ENCODE peak calls at places on chromosomes 4 and X, in nine cellular contexts. One of them, this sample, is unnamed.

GRCh38 chr4:131054489-131055019 is 1958.6 kb downstream of the C4orf33 start:
- DNase-seq in epithelial cell of esophagus: peak; percentile 40
- DNase-seq in gastrocnemius medialis: no peak
- DNase-seq in CD8-positive, alpha-beta T cell: no peak
- DNase-seq in upper lobe of right lung: no peak
- DNase-seq in heart left ventricle: no peak
- DNase-seq in tibial nerve: no peak
- DNase-seq in Panc1: no peak
- DNase-seq in GM12865: peak; percentile 3
- DNase-seq in this sample: no peak

GRCh38 chr4:143281507-143282169 is 55.0 kb upstream of the GAB1 start:
- DNase-seq in epithelial cell of esophagus: no peak
- DNase-seq in gastrocnemius medialis: no peak
- DNase-seq in CD8-positive, alpha-beta T cell: no peak
- DNase-seq in upper lobe of right lung: no peak
- DNase-seq in heart left ventricle: no peak
- DNase-seq in tibial nerve: no peak
- DNase-seq in Panc1: no peak
- DNase-seq in GM12865: peak; percentile 46
- DNase-seq in this sample: no peak

GRCh38 chrX:51954592-51954991 is 61.2 kb downstream of the MAGED1 start:
- DNase-seq in epithelial cell of esophagus: no peak
- DNase-seq in gastrocnemius medialis: no peak
- DNase-seq in CD8-positive, alpha-beta T cell: no peak
- DNase-seq in upper lobe of right lung: no peak
- DNase-seq in heart left ventricle: no peak
- DNase-seq in tibial nerve: no peak
- DNase-seq in Panc1: no peak
- DNase-seq in GM12865: no peak
- DNase-seq in this sample: no peak

GRCh38 chrX:14032383-14032782 is 2.7 kb upstream of the GEMIN8 start:
- DNase-seq in epithelial cell of esophagus: peak; percentile 51
- DNase-seq in gastrocnemius medialis: no peak
- DNase-seq in CD8-positive, alpha-beta T cell: peak; percentile 75
- DNase-seq in upper lobe of right lung: no peak
- DNase-seq in heart left ventricle: no peak
- DNase-seq in tibial nerve: no peak
- DNase-seq in Panc1: no peak
- DNase-seq in GM12865: peak; percentile 67
- DNase-seq in this sample: no peak

GRCh38 chr4:102230194-102230593 is 115.1 kb downstream of the SLC39A8 start:
- DNase-seq in epithelial cell of esophagus: no peak
- DNase-seq in gastrocnemius medialis: no peak
- DNase-seq in CD8-positive, alpha-beta T cell: no peak
- DNase-seq in upper lobe of right lung: no peak
- DNase-seq in heart left ventricle: no peak
- DNase-seq in tibial nerve: no peak
- DNase-seq in Panc1: no peak
- DNase-seq in GM12865: no peak
- DNase-seq in this sample: no peak

GRCh38 chr4:173038192-173038896 is 130.3 kb upstream of the GALNT7 start:
- DNase-seq in epithelial cell of esophagus: no peak
- DNase-seq in gastrocnemius medialis: no peak
- DNase-seq in CD8-positive, alpha-beta T cell: no peak
- DNase-seq in upper lobe of right lung: no peak
- DNase-seq in heart left ventricle: no peak
- DNase-seq in tibial nerve: no peak
- DNase-seq in Panc1: no peak
- DNase-seq in GM12865: no peak
- DNase-seq in this sample: no peak

GRCh38 chrX:152878976-152879755 is 18.7 kb upstream of the ZNF185 start:
- DNase-seq in epithelial cell of esophagus: peak; percentile 91
- DNase-seq in gastrocnemius medialis: no peak
- DNase-seq in CD8-positive, alpha-beta T cell: no peak
- DNase-seq in upper lobe of right lung: no peak
- DNase-seq in heart left ventricle: no peak
- DNase-seq in tibial nerve: no peak
- DNase-seq in Panc1: no peak
- DNase-seq in GM12865: no peak
- DNase-seq in this sample: no peak

GRCh38 chrX:77771601-77772000 is 14.4 kb downstream of the ATRX start:
- DNase-seq in epithelial cell of esophagus: no peak
- DNase-seq in gastrocnemius medialis: no peak
- DNase-seq in CD8-positive, alpha-beta T cell: no peak
- DNase-seq in upper lobe of right lung: no peak
- DNase-seq in heart left ventricle: no peak
- DNase-seq in tibial nerve: no peak
- DNase-seq in Panc1: no peak
- DNase-seq in GM12865: no peak
- DNase-seq in this sample: no peak

GRCh38 chr4:87262886-87263285 is 42.5 kb upstream of the KLHL8 start:
- DNase-seq in epithelial cell of esophagus: no peak
- DNase-seq in gastrocnemius medialis: no peak
- DNase-seq in CD8-positive, alpha-beta T cell: no peak
- DNase-seq in upper lobe of right lung: no peak
- DNase-seq in heart left ventricle: no peak
- DNase-seq in tibial nerve: no peak
- DNase-seq in Panc1: no peak
- DNase-seq in GM12865: no peak
- DNase-seq in this sample: no peak

GRCh38 chrX:47644557-47645091 is 5.7 kb downstream of the ELK1 start:
- DNase-seq in epithelial cell of esophagus: peak; percentile 37
- DNase-seq in gastrocnemius medialis: no peak
- DNase-seq in CD8-positive, alpha-beta T cell: no peak
- DNase-seq in upper lobe of right lung: no peak
- DNase-seq in heart left ventricle: no peak
- DNase-seq in tibial nerve: no peak
- DNase-seq in Panc1: no peak
- DNase-seq in GM12865: no peak
- DNase-seq in this sample: no peak

GRCh38 chr4:173317003-173317402 is 17.2 kb downstream of the HMGB2 start:
- DNase-seq in epithelial cell of esophagus: no peak
- DNase-seq in gastrocnemius medialis: no peak
- DNase-seq in CD8-positive, alpha-beta T cell: no peak
- DNase-seq in upper lobe of right lung: no peak
- DNase-seq in heart left ventricle: no peak
- DNase-seq in tibial nerve: no peak
- DNase-seq in Panc1: no peak
- DNase-seq in GM12865: no peak
- DNase-seq in this sample: no peak

GRCh38 chr4:81818385-81818784 is 346.7 kb upstream of the RASGEF1B start:
- DNase-seq in epithelial cell of esophagus: no peak
- DNase-seq in gastrocnemius medialis: no peak
- DNase-seq in CD8-positive, alpha-beta T cell: no peak
- DNase-seq in upper lobe of right lung: no peak
- DNase-seq in heart left ventricle: no peak
- DNase-seq in tibial nerve: no peak
- DNase-seq in Panc1: no peak
- DNase-seq in GM12865: no peak
- DNase-seq in this sample: no peak

GRCh38 chr4:20462426-20463175 is 210.9 kb downstream of the SLIT2 start:
- DNase-seq in epithelial cell of esophagus: peak; percentile 39
- DNase-seq in gastrocnemius medialis: no peak
- DNase-seq in CD8-positive, alpha-beta T cell: no peak
- DNase-seq in upper lobe of right lung: no peak
- DNase-seq in heart left ventricle: no peak
- DNase-seq in tibial nerve: no peak
- DNase-seq in Panc1: no peak
- DNase-seq in GM12865: no peak
- DNase-seq in this sample: no peak

GRCh38 chrX:9500584-9500983 is 35.7 kb downstream of the TBL1X start:
- DNase-seq in epithelial cell of esophagus: no peak
- DNase-seq in gastrocnemius medialis: no peak
- DNase-seq in CD8-positive, alpha-beta T cell: no peak
- DNase-seq in upper lobe of right lung: no peak
- DNase-seq in heart left ventricle: no peak
- DNase-seq in tibial nerve: no peak
- DNase-seq in Panc1: no peak
- DNase-seq in GM12865: no peak
- DNase-seq in this sample: no peak

GRCh38 chrX:9495496-9495895 is 30.6 kb downstream of the TBL1X start:
- DNase-seq in epithelial cell of esophagus: no peak
- DNase-seq in gastrocnemius medialis: no peak
- DNase-seq in CD8-positive, alpha-beta T cell: no peak
- DNase-seq in upper lobe of right lung: no peak
- DNase-seq in heart left ventricle: no peak
- DNase-seq in tibial nerve: no peak
- DNase-seq in Panc1: no peak
- DNase-seq in GM12865: no peak
- DNase-seq in this sample: no peak

GRCh38 chrX:9503261-9503660 is 38.4 kb downstream of the TBL1X start:
- DNase-seq in epithelial cell of esophagus: no peak
- DNase-seq in gastrocnemius medialis: no peak
- DNase-seq in CD8-positive, alpha-beta T cell: no peak
- DNase-seq in upper lobe of right lung: no peak
- DNase-seq in heart left ventricle: no peak
- DNase-seq in tibial nerve: no peak
- DNase-seq in Panc1: no peak
- DNase-seq in GM12865: no peak
- DNase-seq in this sample: no peak

GRCh38 chrX:9498236-9498635 is 33.4 kb downstream of the TBL1X start:
- DNase-seq in epithelial cell of esophagus: peak; percentile 54
- DNase-seq in gastrocnemius medialis: no peak
- DNase-seq in CD8-positive, alpha-beta T cell: no peak
- DNase-seq in upper lobe of right lung: no peak
- DNase-seq in heart left ventricle: no peak
- DNase-seq in tibial nerve: no peak
- DNase-seq in Panc1: no peak
- DNase-seq in GM12865: no peak
- DNase-seq in this sample: no peak

GRCh38 chrX:9501362-9501761 is 36.5 kb downstream of the TBL1X start:
- DNase-seq in epithelial cell of esophagus: no peak
- DNase-seq in gastrocnemius medialis: no peak
- DNase-seq in CD8-positive, alpha-beta T cell: no peak
- DNase-seq in upper lobe of right lung: no peak
- DNase-seq in heart left ventricle: no peak
- DNase-seq in tibial nerve: no peak
- DNase-seq in Panc1: no peak
- DNase-seq in GM12865: no peak
- DNase-seq in this sample: no peak
- TF ChIP-seq CTCF in epithelial cell of esophagus: no peak
- TF ChIP-seq CTCF in gastrocnemius medialis: no peak
- TF ChIP-seq CTCF in CD8-positive, alpha-beta T cell: no peak
- TF ChIP-seq CTCF in upper lobe of right lung: no peak
- TF ChIP-seq CTCF in heart left ventricle: no peak
- TF ChIP-seq CTCF in tibial nerve: no peak
- TF ChIP-seq CTCF in Panc1: no peak
- TF ChIP-seq CTCF in GM12865: no peak
- TF ChIP-seq CTCF in this sample: no peak

GRCh38 chr4:145681518-145681917 is 1.6 kb downstream of the C4orf51 start:
- DNase-seq in epithelial cell of esophagus: no peak
- DNase-seq in gastrocnemius medialis: no peak
- DNase-seq in CD8-positive, alpha-beta T cell: no peak
- DNase-seq in upper lobe of right lung: no peak
- DNase-seq in heart left ventricle: no peak
- DNase-seq in tibial nerve: no peak
- DNase-seq in Panc1: no peak
- DNase-seq in GM12865: no peak
- DNase-seq in this sample: no peak

GRCh38 chr4:145681956-145682355 is 2.0 kb downstream of the C4orf51 start:
- DNase-seq in epithelial cell of esophagus: peak; percentile 13
- DNase-seq in gastrocnemius medialis: no peak
- DNase-seq in CD8-positive, alpha-beta T cell: no peak
- DNase-seq in upper lobe of right lung: no peak
- DNase-seq in heart left ventricle: no peak
- DNase-seq in tibial nerve: no peak
- DNase-seq in Panc1: no peak
- DNase-seq in GM12865: no peak
- DNase-seq in this sample: no peak

GRCh38 chr4:145680902-145681301 is 956 bp downstream of the C4orf51 start:
- DNase-seq in epithelial cell of esophagus: no peak
- DNase-seq in gastrocnemius medialis: no peak
- DNase-seq in CD8-positive, alpha-beta T cell: no peak
- DNase-seq in upper lobe of right lung: no peak
- DNase-seq in heart left ventricle: no peak
- DNase-seq in tibial nerve: no peak
- DNase-seq in Panc1: no peak
- DNase-seq in GM12865: no peak
- DNase-seq in this sample: no peak

GRCh38 chr4:145679991-145680455 is at the start of gene C4orf51:
- DNase-seq in epithelial cell of esophagus: peak; percentile 59
- DNase-seq in gastrocnemius medialis: peak; percentile 25
- DNase-seq in CD8-positive, alpha-beta T cell: no peak
- DNase-seq in upper lobe of right lung: no peak
- DNase-seq in heart left ventricle: no peak
- DNase-seq in tibial nerve: no peak
- DNase-seq in Panc1: no peak
- DNase-seq in GM12865: no peak
- DNase-seq in this sample: peak; percentile 14

GRCh38 chr4:145679520-145679919 is 426 bp upstream of the C4orf51 start:
- DNase-seq in epithelial cell of esophagus: peak; percentile 70
- DNase-seq in gastrocnemius medialis: peak; percentile 80
- DNase-seq in CD8-positive, alpha-beta T cell: no peak
- DNase-seq in upper lobe of right lung: no peak
- DNase-seq in heart left ventricle: no peak
- DNase-seq in tibial nerve: no peak
- DNase-seq in Panc1: no peak
- DNase-seq in GM12865: no peak
- DNase-seq in this sample: peak; percentile 78
- H3K4me3 ChIP-seq in epithelial cell of esophagus: no peak overlapping the region
- H3K4me3 ChIP-seq in gastrocnemius medialis: no peak overlapping the region
- H3K4me3 ChIP-seq in CD8-positive, alpha-beta T cell: no peak overlapping the region
- H3K4me3 ChIP-seq in upper lobe of right lung: no peak overlapping the region
- H3K4me3 ChIP-seq in heart left ventricle: no peak overlapping the region
- H3K4me3 ChIP-seq in tibial nerve: no peak overlapping the region
- H3K4me3 ChIP-seq in Panc1: no peak overlapping the region
- H3K4me3 ChIP-seq in GM12865: no peak overlapping the region
- H3K4me3 ChIP-seq in this sample: no peak overlapping the region

DNA sequence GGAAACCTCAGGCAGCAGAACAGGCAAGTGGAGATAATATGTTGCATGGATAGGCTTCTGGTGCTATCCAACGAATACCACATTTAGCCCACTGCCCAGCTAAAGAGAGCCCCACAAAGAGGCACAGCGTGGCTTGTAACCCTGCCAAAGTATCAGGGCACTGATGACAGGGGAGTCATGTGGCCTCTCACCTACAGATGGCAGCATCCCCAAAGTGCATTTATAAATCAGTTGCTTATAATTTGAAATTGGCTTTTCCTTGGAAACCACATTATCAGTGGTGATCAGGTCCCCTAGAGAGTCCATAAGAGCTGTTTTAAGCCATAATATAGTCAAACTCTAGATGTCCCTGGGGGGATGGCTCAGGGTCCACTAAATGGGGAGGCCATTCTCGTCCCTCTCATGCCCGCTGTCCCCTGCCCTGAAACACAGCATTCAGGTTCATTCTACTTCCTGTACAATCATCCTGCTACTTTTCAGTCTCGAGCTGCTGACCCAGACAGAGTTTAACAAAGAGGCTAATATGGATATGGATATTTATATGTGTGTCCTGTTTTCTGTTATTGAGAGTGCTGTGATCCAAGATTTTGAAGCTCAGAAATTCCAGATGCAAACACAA is 28.6 kb downstream of the SRPX start:
- DNase-seq in epithelial cell of esophagus: peak; percentile 39
- DNase-seq in gastrocnemius medialis: no peak
- DNase-seq in CD8-positive, alpha-beta T cell: no peak
- DNase-seq in upper lobe of right lung: no peak
- DNase-seq in heart left ventricle: no peak
- DNase-seq in tibial nerve: no peak
- DNase-seq in Panc1: no peak
- DNase-seq in GM12865: peak; percentile 24
- DNase-seq in this sample: no peak
- TF ChIP-seq CTCF in epithelial cell of esophagus: peak; percentile 58
- TF ChIP-seq CTCF in gastrocnemius medialis: no peak
- TF ChIP-seq CTCF in CD8-positive, alpha-beta T cell: no peak
- TF ChIP-seq CTCF in upper lobe of right lung: peak; percentile 41
- TF ChIP-seq CTCF in heart left ventricle: peak; percentile 35
- TF ChIP-seq CTCF in tibial nerve: no peak
- TF ChIP-seq CTCF in Panc1: peak; percentile 61
- TF ChIP-seq CTCF in GM12865: peak; percentile 41
- TF ChIP-seq CTCF in this sample: peak; percentile 32

GRCh38 chrX:30576881-30577280 is 685 bp downstream of the TASL start:
- DNase-seq in epithelial cell of esophagus: no peak
- DNase-seq in gastrocnemius medialis: no peak
- DNase-seq in CD8-positive, alpha-beta T cell: no peak
- DNase-seq in upper lobe of right lung: no peak
- DNase-seq in heart left ventricle: no peak
- DNase-seq in tibial nerve: no peak
- DNase-seq in Panc1: no peak
- DNase-seq in GM12865: peak; percentile 22
- DNase-seq in this sample: no peak
- H3K4me3 ChIP-seq in epithelial cell of esophagus: no peak overlapping the region
- H3K4me3 ChIP-seq in gastrocnemius medialis: no peak overlapping the region
- H3K4me3 ChIP-seq in CD8-positive, alpha-beta T cell: peak overlapping the region; percentile 48
- H3K4me3 ChIP-seq in upper lobe of right lung: peak overlapping the region; percentile 21
- H3K4me3 ChIP-seq in heart left ventricle: no peak overlapping the region
- H3K4me3 ChIP-seq in tibial nerve: no peak overlapping the region
- H3K4me3 ChIP-seq in Panc1: no peak overlapping the region
- H3K4me3 ChIP-seq in GM12865: peak overlapping the region; percentile 83
- H3K4me3 ChIP-seq in this sample: no peak overlapping the region